ENCODE peak calls at places on chromosome 5, in four cellular contexts. W, I, X and G are unnamed samples.

GRCh38 chr5:64534033-64534432 is 28.2 kb downstream of the RGS7BP start:
- DNase-seq in W (no peak), I (no peak), X (no peak), G (no peak)

GRCh38 chr5:96969401-96969800 is 33.5 kb downstream of the LNPEP start:
- DNase-seq in W (no peak), I (no peak), X (no peak), G (no peak)

GRCh38 chr5:96651948-96652753 is 10.0 kb upstream of the CAST start:
- DNase-seq in W (no peak), I (peak), X (no peak), G (no peak)

GRCh38 chr5:119274767-119275130 is 81.1 kb upstream of the TNFAIP8 start:
- DNase-seq in W (no peak), I (no peak), X (no peak), G (peak)

GRCh38 chr5:22926574-22926973 is 73.4 kb upstream of the CDH12 start:
- DNase-seq in W (no peak), I (no peak), X (no peak), G (no peak)

GRCh38 chr5:154143121-154143725 is 47.3 kb upstream of the GALNT10 start:
- DNase-seq in W (no peak), I (no peak), X (no peak), G (no peak)

GRCh38 chr5:68464424-68464823 is 248.9 kb downstream of the PIK3R1 start:
- DNase-seq in W (no peak), I (no peak), X (no peak), G (no peak)

GRCh38 chr5:82351754-82352145 is 73.6 kb upstream of the RPS23 start:
- DNase-seq in W (no peak), I (peak), X (no peak), G (peak)

GRCh38 chr5:179304466-179304865 is 40.8 kb downstream of the ADAMTS2 start:
- DNase-seq in W (no peak), I (no peak), X (no peak), G (peak)

GRCh38 chr5:149397530-149397929 is 18.4 kb upstream of the IL17B start:
- DNase-seq in W (peak), I (no peak), X (no peak), G (no peak)

GRCh38 chr5:167063788-167064187 is 1227.7 kb upstream of the WWC1 start:
- DNase-seq in W (no peak), I (no peak), X (no peak), G (no peak)

GRCh38 chr5:120304653-120305052 is 159.4 kb upstream of the PRR16 start:
- DNase-seq in W (no peak), I (no peak), X (no peak), G (peak)

GRCh38 chr5:35003018-35003957 is 44.5 kb downstream of the AGXT2 start:
- DNase-seq in W (no peak), I (peak), X (peak), G (peak)

DNA sequence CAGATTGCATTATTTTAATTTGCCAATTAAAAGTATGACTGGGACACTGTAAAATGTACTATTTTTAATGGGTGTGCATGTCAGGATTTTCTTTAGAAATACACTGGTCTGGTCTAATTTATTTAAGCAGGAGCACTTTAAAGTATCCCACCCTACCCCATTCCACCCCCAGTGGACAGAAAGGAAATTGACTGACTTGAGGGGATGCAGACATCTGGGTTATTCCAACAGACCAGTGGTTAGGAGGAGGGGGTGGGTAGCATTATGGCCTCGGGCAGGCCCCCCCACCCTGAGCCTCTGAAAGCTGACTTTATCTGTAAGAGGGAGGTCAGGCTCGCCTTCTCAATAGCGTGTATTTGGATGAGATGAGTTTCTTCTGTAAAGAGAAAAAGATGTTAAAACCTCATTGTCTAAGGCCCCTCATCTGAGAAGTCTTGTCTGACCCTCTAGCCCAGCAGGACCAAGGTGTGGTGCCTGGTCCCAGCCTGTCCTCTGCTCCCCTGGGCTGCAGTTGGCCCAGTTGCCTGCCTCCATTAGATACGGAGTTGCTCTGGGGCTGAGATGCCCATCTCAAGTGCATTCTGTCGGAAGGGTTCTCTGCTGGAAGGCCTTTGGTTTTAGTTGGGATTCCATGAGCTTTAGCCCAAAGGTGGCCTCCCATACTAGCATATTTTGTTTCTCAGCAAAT is 4.4 kb downstream of the HNRNPAB start:
- DNase-seq in W (peak), I (peak), X (no peak), G (peak)
- TF ChIP-seq CTCF in W (no peak), I (peak), X (peak), G (no peak)

GRCh38 chr5:139273572-139274264 is 19.8 kb upstream of the MATR3 start:
- DNase-seq in W (peak), I (peak), X (peak), G (peak)

GRCh38 chr5:139275536-139276297 is 17.8 kb upstream of the MATR3 start:
- DNase-seq in W (no peak), I (no peak), X (no peak), G (no peak)

GRCh38 chr5:139273322-139273571 is 20.3 kb upstream of the MATR3 start:
- DNase-seq in W (no peak), I (peak), X (no peak), G (no peak)

GRCh38 chr5:139271201-139272027 is 22.1 kb upstream of the MATR3 start:
- DNase-seq in W (no peak), I (no peak), X (no peak), G (peak)

DNA sequence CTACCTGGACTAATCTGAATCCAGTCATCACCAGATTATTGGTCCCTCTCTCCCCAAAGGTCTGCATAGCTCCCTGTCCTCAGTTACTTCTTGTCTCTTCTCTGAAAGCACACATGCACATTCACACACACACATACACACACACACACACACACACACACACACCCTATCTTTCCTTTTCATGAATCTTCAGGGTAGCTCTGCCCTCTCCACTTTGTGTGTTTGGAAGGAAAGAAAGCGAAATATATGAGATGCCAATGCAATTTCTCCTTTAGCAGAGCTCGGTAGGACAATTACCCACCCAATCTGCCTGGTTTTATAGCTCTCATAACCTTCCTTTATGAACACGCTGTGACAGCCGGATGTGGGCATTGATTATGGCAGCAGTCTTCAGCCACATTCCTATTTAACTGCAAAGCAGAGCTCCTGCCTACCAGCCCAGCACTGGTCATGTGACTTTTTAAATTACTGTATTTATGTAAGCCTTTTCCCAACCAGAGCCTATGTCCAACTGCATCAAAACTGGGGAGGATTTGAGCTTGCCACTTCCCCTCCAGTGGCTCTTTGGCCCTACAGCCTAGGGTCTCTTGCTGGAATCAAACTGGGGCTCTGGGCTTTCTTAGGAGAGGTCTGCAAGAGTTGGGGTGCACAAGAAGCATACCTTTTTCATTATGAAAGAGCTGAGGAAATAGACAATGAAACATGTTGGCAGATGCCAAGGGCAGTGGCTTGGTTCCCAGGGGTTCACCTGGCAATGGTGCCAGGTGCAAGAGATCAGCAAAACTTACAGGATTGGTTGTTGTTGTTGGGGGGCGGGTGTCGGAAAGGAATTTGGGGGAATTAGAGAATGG is 20.8 kb upstream of the MATR3 start:
- DNase-seq in W (no peak), I (no peak), X (no peak), G (peak)
- H3K4me3 ChIP-seq in W (no peak), I (peak), X (peak), G (no peak)

DNA sequence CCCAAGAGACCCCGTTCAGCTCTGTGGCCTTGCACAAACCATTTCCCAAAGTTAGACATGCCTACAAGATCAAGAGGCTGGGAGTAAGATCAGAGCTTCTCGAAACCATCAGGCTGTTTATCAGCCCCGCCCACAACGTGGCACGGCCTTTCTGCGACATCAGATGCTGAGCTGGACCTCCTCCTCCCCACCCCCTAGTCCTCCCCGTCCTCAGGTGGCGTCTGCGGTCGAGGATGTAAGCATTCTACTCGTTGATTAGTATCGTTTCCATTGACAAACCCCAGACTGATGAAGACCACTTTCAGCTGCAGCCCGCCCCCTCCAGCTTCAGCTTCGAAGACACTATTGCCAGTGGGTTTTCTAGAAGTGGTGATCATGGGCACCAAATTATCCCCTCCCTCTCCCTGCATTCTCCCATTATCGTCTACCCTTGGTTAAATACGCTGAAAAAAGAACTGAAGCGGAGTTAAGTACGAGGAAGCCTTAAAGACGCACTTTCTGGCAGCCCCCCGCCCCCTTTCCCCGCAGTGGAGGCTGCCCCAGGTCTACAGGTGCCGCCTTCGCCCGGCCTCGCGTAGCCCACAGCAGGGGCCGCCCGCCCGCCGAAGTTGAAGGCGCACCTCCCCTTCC is 1.1 kb downstream of the PPIC start:
- DNase-seq in W (peak), I (peak), X (no peak), G (peak)
- TF ChIP-seq CTCF in W (no peak), I (no peak), X (no peak), G (no peak)

DNA sequence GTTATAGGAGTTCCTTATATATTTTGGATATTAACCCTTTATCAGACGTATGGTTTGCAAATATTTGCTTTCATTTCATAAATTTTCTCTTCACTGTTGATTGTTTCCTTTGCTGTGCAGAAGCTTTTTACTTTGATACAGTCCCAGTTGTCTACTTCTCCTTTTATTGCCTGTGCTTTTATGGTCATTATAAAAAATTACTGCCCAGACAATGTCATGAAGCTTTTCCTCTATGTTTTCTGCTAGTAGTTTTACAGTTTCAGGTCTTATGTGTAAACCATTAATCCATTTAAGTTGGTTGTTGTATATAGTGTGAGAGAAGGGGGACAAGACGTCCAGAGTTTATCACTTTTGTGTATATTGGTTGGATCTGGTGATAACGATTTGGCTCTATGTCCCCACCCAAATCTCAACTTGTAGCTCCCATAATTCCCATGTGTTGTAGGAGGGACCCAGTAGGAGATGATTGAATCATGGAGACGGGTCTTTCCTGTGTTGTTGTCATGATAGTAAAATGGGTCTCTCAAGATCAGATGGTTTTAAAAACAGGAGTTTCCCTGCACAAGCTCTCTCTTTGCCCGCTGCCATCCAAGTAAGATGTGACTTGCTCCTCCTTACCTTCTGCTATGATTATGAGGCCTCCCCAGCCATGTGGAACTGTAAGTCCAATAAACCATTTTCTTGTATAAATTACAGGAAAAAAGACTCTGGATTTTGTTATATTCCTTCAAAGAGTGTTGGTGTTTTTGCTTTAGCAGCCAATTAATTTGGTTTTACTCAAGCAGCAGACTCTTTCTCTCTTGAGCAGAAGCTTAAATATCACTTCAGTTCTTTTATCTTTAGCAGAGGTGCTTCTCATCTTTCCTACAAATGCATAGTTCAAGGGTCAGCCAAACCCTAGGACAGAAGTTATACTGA is 13.7 kb downstream of the F2R start:
- DNase-seq in W (no peak), I (no peak), X (no peak), G (no peak)
- H3K4me3 ChIP-seq in W (no peak), I (no peak), X (no peak), G (no peak)

GRCh38 chr5:127280494-127281220 is 9.9 kb upstream of the MEGF10 start:
- DNase-seq in W (no peak), I (peak), X (no peak), G (peak)
- TF ChIP-seq CTCF in W (no peak), I (no peak), X (no peak), G (no peak)

GRCh38 chr5:52989781-52990530 is 804 bp downstream of the ITGA2 start:
- DNase-seq in W (peak), I (peak), X (no peak), G (peak)

GRCh38 chr5:52989025-52989780 is at the start of gene ITGA2:
- DNase-seq in W (peak), I (peak), X (no peak), G (peak)

GRCh38 chr5:52987711-52988329 is 1.3 kb upstream of the ITGA2 start:
- DNase-seq in W (no peak), I (no peak), X (no peak), G (peak)

GRCh38 chr5:52988335-52989024 is 672 bp upstream of the ITGA2 start:
- DNase-seq in W (no peak), I (peak), X (no peak), G (no peak)

GRCh38 chr5:52990531-52990925 is 1.4 kb downstream of the ITGA2 start:
- DNase-seq in W (no peak), I (no peak), X (no peak), G (no peak)
- H3K4me3 ChIP-seq in W (no peak), I (peak), X (no peak), G (peak)

GRCh38 chr5:130555429-130555828 is 609.6 kb downstream of the HINT1 start:
- DNase-seq in W (no peak), I (peak), X (no peak), G (no peak)
- TF ChIP-seq CTCF in W (no peak), I (no peak), X (no peak), G (no peak)